ENCODE peak calls at places on chromosomes 5 and 9, in eight cellular contexts. P is GM23338; K is pancreas; O is tibial nerve; T is ovary; R is lower lobe of right lung; X is CD4-positive, alpha-beta memory T cell; U is effector memory CD4-positive, alpha-beta T cell. E is an unnamed sample.

GRCh38 chr9:28668158-28668557 is 1094.9 kb upstream of the C9orf72 start:
- DNase-seq in P (no peak), K (no peak), O (no peak), T (no peak), R (no peak), X (no peak), U (no peak), E (no peak)

GRCh38 chr5:179588166-179588565 is 35.3 kb downstream of the HNRNPH1 start:
- DNase-seq in P (no peak), K (no peak), O (no peak), T (no peak), R (no peak), X (no peak), U (no peak), E (no peak)

GRCh38 chr5:98372351-98372750 is 401.1 kb upstream of the RGMB start:
- DNase-seq in P (no peak), K (no peak), O (no peak), T (no peak), R (no peak), X (no peak), U (no peak), E (no peak)

GRCh38 chr5:88667187-88668141 is 215.5 kb downstream of the MEF2C start:
- DNase-seq in P (peak; percentile 94), K (no peak), O (no peak), T (no peak), R (no peak), X (no peak), U (no peak), E (peak; percentile 61)

GRCh38 chr5:89338935-89339334 is 456.0 kb upstream of the MEF2C start:
- DNase-seq in P (no peak), K (no peak), O (no peak), T (no peak), R (no peak), X (no peak), U (no peak), E (no peak)

GRCh38 chr5:64807505-64807904 is 38.8 kb downstream of the CWC27 start:
- DNase-seq in P (no peak), K (no peak), O (no peak), T (no peak), R (no peak), X (no peak), U (no peak), E (no peak)

GRCh38 chr9:77750284-77750683 is 102.2 kb upstream of the GNA14 start:
- DNase-seq in P (no peak), K (no peak), O (no peak), T (no peak), R (no peak), X (no peak), U (no peak), E (no peak)

GRCh38 chr9:133071484-133072150 is 9.8 kb downstream of the CEL start:
- DNase-seq in P (no peak), K (peak; percentile 65), O (no peak), T (no peak), R (no peak), X (no peak), U (no peak), E (peak; percentile 47)

GRCh38 chr5:59648949-59649921 is 244.3 kb downstream of the PDE4D start:
- DNase-seq in P (no peak), K (no peak), O (no peak), T (no peak), R (no peak), X (no peak), U (no peak), E (no peak)

GRCh38 chr9:114392749-114393112 is 4.9 kb upstream of the AKNA start:
- DNase-seq in P (no peak), K (peak; percentile 35), O (no peak), T (no peak), R (no peak), X (no peak), U (no peak), E (no peak)

GRCh38 chr5:164306662-164307061 is 801.2 kb downstream of the MAT2B start:
- DNase-seq in P (no peak), K (no peak), O (no peak), T (no peak), R (no peak), X (no peak), U (no peak), E (no peak)

GRCh38 chr5:57493034-57493433 is 10.4 kb upstream of the ACTBL2 start:
- DNase-seq in P (no peak), K (no peak), O (no peak), T (no peak), R (no peak), X (no peak), U (no peak), E (no peak)

DNA sequence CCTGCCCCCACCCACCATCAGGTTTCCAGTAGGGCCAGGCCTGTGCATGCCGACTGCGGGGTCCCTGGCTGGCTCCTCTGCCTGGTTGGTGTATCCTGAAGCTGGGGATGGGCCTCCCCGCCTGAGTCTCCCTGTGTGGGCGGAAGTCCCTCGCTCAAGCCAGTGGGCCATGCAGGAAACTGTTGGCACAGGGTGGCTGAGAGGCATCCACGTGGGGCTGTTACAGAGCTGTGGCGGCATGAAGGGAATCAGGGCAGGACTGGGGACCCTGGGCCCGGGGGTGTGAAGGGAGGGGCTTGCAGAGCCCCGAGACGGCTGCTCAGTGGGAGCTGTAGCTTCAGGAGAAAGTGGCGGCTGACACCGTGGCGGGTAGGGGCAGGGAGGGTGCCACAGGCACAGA is 88.8 kb downstream of the RXRA start:
- DNase-seq in P (no peak), K (no peak), O (no peak), T (no peak), R (no peak), X (no peak), U (no peak), E (no peak)
- H3K36me3 ChIP-seq in P (no peaks in the 10 kb centered on the region), K (no peaks in the 10 kb centered on the region), O (peaks cover 7% of the 10 kb centered on the region), T (no peaks in the 10 kb centered on the region), R (peaks cover 54% of the 10 kb centered on the region), X (no peaks in the 10 kb centered on the region), U (peaks cover 3% of the 10 kb centered on the region), E (peaks cover 2% of the 10 kb centered on the region)

GRCh38 chr5:96768708-96769251 is 39.0 kb downstream of the ERAP1 start:
- DNase-seq in P (no peak), K (no peak), O (no peak), T (no peak), R (no peak), X (no peak), U (no peak), E (no peak)
- H3K36me3 ChIP-seq in P (no peaks in the 10 kb centered on the region), K (peaks cover 78% of the 10 kb centered on the region), O (peaks cover 23% of the 10 kb centered on the region), T (no peaks in the 10 kb centered on the region), R (peaks cover 100% of the 10 kb centered on the region), X (peaks cover 69% of the 10 kb centered on the region), U (peaks cover 87% of the 10 kb centered on the region), E (no peaks in the 10 kb centered on the region)

DNA sequence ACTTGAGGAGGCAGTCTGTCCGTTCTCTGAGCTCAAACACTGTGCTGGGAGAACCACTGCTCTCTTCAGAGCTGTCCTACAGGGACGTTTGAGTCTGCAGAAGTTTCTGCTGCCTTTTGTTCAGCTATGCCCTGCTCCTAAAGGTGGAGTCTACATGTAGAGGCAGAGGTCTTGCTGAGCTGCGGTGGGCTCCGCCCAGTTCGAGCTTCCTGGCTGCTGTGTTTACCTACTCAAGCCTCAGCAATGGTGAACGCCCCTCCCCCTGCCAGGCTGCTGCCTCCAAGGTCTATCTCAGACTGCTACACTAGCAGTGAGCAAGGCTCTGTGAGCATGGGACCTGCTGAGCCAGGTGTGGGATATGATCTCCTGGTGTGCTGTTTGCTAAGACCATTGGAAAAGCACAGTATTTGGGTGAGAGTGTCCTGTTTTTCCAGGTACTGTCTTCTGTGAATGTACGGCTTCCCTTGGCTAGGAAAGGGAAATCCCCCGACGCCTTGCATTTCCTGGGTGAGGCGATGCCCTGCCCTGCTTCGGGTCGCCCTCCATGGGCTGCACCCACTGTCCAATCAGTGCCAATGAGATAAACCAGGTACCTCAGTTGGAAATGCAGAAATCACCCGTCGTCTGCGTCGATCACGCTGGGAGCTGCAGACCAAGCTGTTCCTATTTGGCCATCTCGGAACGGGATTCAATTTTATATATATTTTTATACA is 58.5 kb downstream of the CNTRL start:
- DNase-seq in P (peak; percentile 66), K (peak; percentile 51), O (no peak), T (no peak), R (peak; percentile 77), X (peak; percentile 78), U (peak; percentile 54), E (no peak)
- H3K36me3 ChIP-seq in P (no peaks in the 10 kb centered on the region), K (no peaks in the 10 kb centered on the region), O (no peaks in the 10 kb centered on the region), T (no peaks in the 10 kb centered on the region), R (peaks cover 37% of the 10 kb centered on the region), X (peaks cover 23% of the 10 kb centered on the region), U (peaks cover 24% of the 10 kb centered on the region), E (no peaks in the 10 kb centered on the region)

GRCh38 chr9:94174164-94174563 is 84.9 kb upstream of the ZNF169 start:
- DNase-seq in P (no peak), K (no peak), O (no peak), T (no peak), R (no peak), X (no peak), U (no peak), E (no peak)
- H3K36me3 ChIP-seq in P (peaks cover 23% of the 10 kb centered on the region), K (peaks cover 17% of the 10 kb centered on the region), O (peaks cover 5% of the 10 kb centered on the region), T (no peaks in the 10 kb centered on the region), R (peaks cover 60% of the 10 kb centered on the region), X (peaks cover 6% of the 10 kb centered on the region), U (peaks cover 20% of the 10 kb centered on the region), E (peaks cover 10% of the 10 kb centered on the region)

GRCh38 chr5:158720316-158720715 is 379.4 kb downstream of the EBF1 start:
- DNase-seq in P (no peak), K (no peak), O (no peak), T (no peak), R (no peak), X (no peak), U (no peak), E (no peak)

GRCh38 chr5:158722940-158723339 is 376.8 kb downstream of the EBF1 start:
- DNase-seq in P (peak; percentile 76), K (no peak), O (no peak), T (no peak), R (no peak), X (no peak), U (no peak), E (peak; percentile 45)

GRCh38 chr5:158715592-158715991 is 384.1 kb downstream of the EBF1 start:
- DNase-seq in P (no peak), K (no peak), O (no peak), T (no peak), R (no peak), X (no peak), U (no peak), E (no peak)

GRCh38 chr5:158716668-158717067 is 383.0 kb downstream of the EBF1 start:
- DNase-seq in P (peak; percentile 47), K (no peak), O (no peak), T (no peak), R (no peak), X (no peak), U (no peak), E (no peak)

DNA sequence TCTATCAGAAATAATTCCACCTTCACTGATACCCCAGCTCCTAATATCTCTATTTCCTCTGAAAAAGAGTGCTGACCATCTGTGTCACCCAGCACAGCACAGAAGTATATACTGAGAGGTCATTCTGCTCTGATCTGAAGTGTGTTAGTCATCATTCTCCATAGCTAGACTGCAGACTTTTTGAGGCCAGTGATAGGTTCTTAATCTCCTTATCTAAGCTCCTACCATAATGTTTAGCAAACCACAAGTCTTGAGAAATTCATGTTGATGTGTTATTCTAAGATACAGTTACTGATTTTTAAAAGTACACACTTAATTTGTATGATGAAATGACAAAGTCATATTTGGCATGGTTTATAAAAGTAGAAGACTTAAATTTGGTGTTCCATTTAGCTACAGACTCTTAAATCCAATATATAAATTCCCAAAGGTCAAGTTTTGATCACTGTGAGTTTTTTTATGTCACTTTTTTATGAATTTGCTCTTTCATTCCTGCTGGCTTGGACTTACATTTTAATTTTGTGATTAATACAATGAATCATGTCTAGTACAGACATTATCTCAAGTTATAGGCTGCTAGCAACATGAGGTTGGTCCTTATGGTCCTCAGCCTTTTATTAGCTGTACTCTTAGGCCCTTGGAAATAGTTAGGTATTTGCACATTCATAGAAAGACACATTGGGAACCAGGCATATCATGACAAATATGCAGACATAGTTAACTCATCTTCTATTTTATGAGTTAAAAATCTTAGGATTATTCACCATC is 380.8 kb downstream of the EBF1 start:
- DNase-seq in P (no peak), K (no peak), O (no peak), T (no peak), R (no peak), X (no peak), U (no peak), E (no peak)
- H3K36me3 ChIP-seq in P (no peaks in the 10 kb centered on the region), K (no peaks in the 10 kb centered on the region), O (no peaks in the 10 kb centered on the region), T (no peaks in the 10 kb centered on the region), R (no peaks in the 10 kb centered on the region), X (no peaks in the 10 kb centered on the region), U (no peaks in the 10 kb centered on the region), E (no peaks in the 10 kb centered on the region)